ENCODE peak calls at places on chromosomes 13 and 19, in six cellular contexts. S is aorta, O is cardiac muscle cell, T is Peyer's patch, B is uterus, V is breast epithelium. N is an unnamed sample.

GRCh38 chr19:49506575-49507105 is 5.8 kb upstream of the FCGRT start:
- DNase-seq in S (peak), O (peak), T (peak), B (no peak), V (no peak), N (peak)

GRCh38 chr13:106145997-106146864 is 389.2 kb downstream of the EFNB2 start:
- DNase-seq in S (no peak), O (peak), T (peak), B (no peak), V (no peak), N (no peak)

GRCh38 chr13:21528616-21529015 is 69.5 kb upstream of the ZDHHC20 start:
- DNase-seq in S (no peak), O (no peak), T (no peak), B (no peak), V (no peak), N (no peak)

GRCh38 chr19:31174948-31175347 is 174.3 kb downstream of the TSHZ3 start:
- DNase-seq in S (peak), O (no peak), T (no peak), B (no peak), V (no peak), N (no peak)

GRCh38 chr19:55133639-55134444 is 15.2 kb downstream of the TNNT1 start:
- DNase-seq in S (no peak), O (no peak), T (no peak), B (no peak), V (no peak), N (no peak)

GRCh38 chr13:25951831-25952230 is 100.0 kb downstream of the SHISA2 start:
- DNase-seq in S (no peak), O (no peak), T (no peak), B (no peak), V (no peak), N (no peak)

GRCh38 chr19:35533822-35534521 is 716 bp downstream of the GAPDHS start:
- DNase-seq in S (peak), O (peak), T (peak), B (no peak), V (no peak), N (no peak)

GRCh38 chr13:109667754-109668360 is 118.5 kb downstream of the IRS2 start:
- DNase-seq in S (no peak), O (no peak), T (no peak), B (no peak), V (peak), N (no peak)

GRCh38 chr13:49063526-49063925 is 87.8 kb downstream of the FNDC3A start:
- DNase-seq in S (no peak), O (no peak), T (no peak), B (no peak), V (no peak), N (no peak)

GRCh38 chr13:110813646-110814624 is 100.4 kb downstream of the ING1 start:
- DNase-seq in S (no peak), O (no peak), T (no peak), B (no peak), V (no peak), N (no peak)

GRCh38 chr13:26557393-26558073 is at the start of gene WASF3:
- DNase-seq in S (peak), O (peak), T (peak), B (peak), V (peak), N (peak)

GRCh38 chr13:95834134-95834765 is 157.3 kb downstream of the DNAJC3 start:
- DNase-seq in S (peak), O (peak), T (peak), B (peak), V (peak), N (peak)

GRCh38 chr19:19613456-19613855 is 5.0 kb downstream of the PBX4 start:
- DNase-seq in S (no peak), O (no peak), T (no peak), B (no peak), V (no peak), N (no peak)

GRCh38 chr19:46692918-46693722 is 23.8 kb downstream of the PRKD2 start:
- DNase-seq in S (no peak), O (no peak), T (no peak), B (no peak), V (no peak), N (no peak)

GRCh38 chr19:7783991-7784421 is 21.0 kb downstream of the CLEC4M start:
- DNase-seq in S (no peak), O (no peak), T (no peak), B (no peak), V (no peak), N (no peak)

GRCh38 chr13:99442273-99442895 is 58.9 kb upstream of the TM9SF2 start:
- DNase-seq in S (no peak), O (peak), T (peak), B (no peak), V (no peak), N (no peak)

GRCh38 chr19:7152568-7152967 is 83.1 kb downstream of the ZNF557 start:
- DNase-seq in S (no peak), O (no peak), T (no peak), B (no peak), V (no peak), N (no peak)

GRCh38 chr19:674282-675151 is 1.7 kb upstream of the FSTL3 start:
- DNase-seq in S (no peak), O (no peak), T (no peak), B (no peak), V (no peak), N (peak)

GRCh38 chr19:27734496-27735220 is 1478.3 kb downstream of the UQCRFS1 start:
- DNase-seq in S (no peak), O (no peak), T (no peak), B (no peak), V (no peak), N (no peak)

GRCh38 chr19:20276011-20276738 is 109.2 kb downstream of the ZNF486 start:
- DNase-seq in S (no peak), O (no peak), T (no peak), B (no peak), V (no peak), N (no peak)

GRCh38 chr19:15631817-15632216 is 8.9 kb upstream of the CYP4F3 start:
- DNase-seq in S (no peak), O (no peak), T (no peak), B (no peak), V (no peak), N (no peak)

GRCh38 chr19:55697698-55698097 is 22.7 kb downstream of the EPN1 start:
- DNase-seq in S (no peak), O (no peak), T (peak), B (no peak), V (no peak), N (no peak)

GRCh38 chr19:21321996-21322395 is 7.2 kb downstream of the ZNF708 start:
- DNase-seq in S (no peak), O (peak), T (no peak), B (no peak), V (no peak), N (no peak)

GRCh38 chr13:31773538-31773937 is 34.2 kb downstream of the RXFP2 start:
- DNase-seq in S (no peak), O (no peak), T (no peak), B (no peak), V (no peak), N (no peak)

GRCh38 chr19:4186087-4186993 is 3.9 kb downstream of the ANKRD24 start:
- DNase-seq in S (peak), O (peak), T (peak), B (peak), V (no peak), N (peak)

GRCh38 chr13:23928985-23929384 is 31.7 kb upstream of the C1QTNF9B start:
- DNase-seq in S (no peak), O (no peak), T (no peak), B (no peak), V (no peak), N (no peak)

GRCh38 chr13:34217343-34218094 is 399.6 kb downstream of the RFC3 start:
- DNase-seq in S (no peak), O (no peak), T (no peak), B (no peak), V (no peak), N (no peak)

GRCh38 chr13:46321494-46322225 is 65.4 kb downstream of the RUBCNL start:
- DNase-seq in S (peak), O (peak), T (peak), B (peak), V (peak), N (no peak)

GRCh38 chr13:24997367-24997967 is 98.5 kb upstream of the PABPC3 start:
- DNase-seq in S (no peak), O (peak), T (no peak), B (no peak), V (no peak), N (no peak)

GRCh38 chr13:80070024-80070703 is 270.8 kb downstream of the SPRY2 start:
- DNase-seq in S (no peak), O (no peak), T (no peak), B (no peak), V (no peak), N (no peak)

GRCh38 chr13:87128006-87128405 is 543.2 kb upstream of the SLITRK5 start:
- DNase-seq in S (no peak), O (no peak), T (no peak), B (no peak), V (no peak), N (peak)

GRCh38 chr19:55206664-55207500 is 2.4 kb downstream of the PTPRH start:
- DNase-seq in S (peak), O (peak), T (peak), B (peak), V (peak), N (peak)

GRCh38 chr13:79481685-79482052 is 714 bp downstream of the NDFIP2 start:
- DNase-seq in S (no peak), O (no peak), T (peak), B (no peak), V (peak), N (no peak)

GRCh38 chr19:9847087-9847671 is 12.1 kb downstream of the PIN1 start:
- DNase-seq in S (peak), O (no peak), T (peak), B (peak), V (no peak), N (peak)

GRCh38 chr13:110319774-110320509 is 12.9 kb downstream of the COL4A2 start:
- DNase-seq in S (peak), O (no peak), T (no peak), B (no peak), V (peak), N (no peak)

GRCh38 chr19:45492627-45493470 is 4.0 kb downstream of the RTN2 start:
- DNase-seq in S (no peak), O (peak), T (peak), B (no peak), V (peak), N (no peak)
- H3K27ac ChIP-seq in S (no peak), O (peak), T (peak), B (peak), V (peak), N (no peak)

GRCh38 chr19:12993562-12993961 is 1.7 kb upstream of the NFIX start:
- DNase-seq in S (no peak), O (no peak), T (no peak), B (no peak), V (no peak), N (no peak)
- H3K27ac ChIP-seq in S (no peak), O (no peak), T (no peak), B (no peak), V (peak), N (no peak)

GRCh38 chr13:42048323-42048624 is 174 bp upstream of the DGKH start:
- DNase-seq in S (no peak), O (no peak), T (no peak), B (no peak), V (no peak), N (no peak)
- H3K27ac ChIP-seq in S (peak), O (peak), T (peak), B (peak), V (peak), N (peak)

GRCh38 chr13:73231456-73231855 is 172.7 kb downstream of the KLF5 start:
- DNase-seq in S (no peak), O (no peak), T (no peak), B (no peak), V (no peak), N (no peak)
- H3K27ac ChIP-seq in S (no peak), O (no peak), T (no peak), B (no peak), V (no peak), N (no peak)

GRCh38 chr19:53520163-53520546 is 17.8 kb upstream of the ZNF331 start:
- DNase-seq in S (no peak), O (no peak), T (no peak), B (peak), V (no peak), N (no peak)

GRCh38 chr19:53521373-53522202 is 16.4 kb upstream of the ZNF331 start:
- DNase-seq in S (peak), O (no peak), T (no peak), B (no peak), V (no peak), N (no peak)

GRCh38 chr19:53518716-53519115 is 19.2 kb upstream of the ZNF331 start:
- DNase-seq in S (no peak), O (no peak), T (no peak), B (no peak), V (no peak), N (no peak)

GRCh38 chr19:53519431-53519830 is 18.5 kb upstream of the ZNF331 start:
- DNase-seq in S (no peak), O (no peak), T (no peak), B (peak), V (no peak), N (no peak)

DNA sequence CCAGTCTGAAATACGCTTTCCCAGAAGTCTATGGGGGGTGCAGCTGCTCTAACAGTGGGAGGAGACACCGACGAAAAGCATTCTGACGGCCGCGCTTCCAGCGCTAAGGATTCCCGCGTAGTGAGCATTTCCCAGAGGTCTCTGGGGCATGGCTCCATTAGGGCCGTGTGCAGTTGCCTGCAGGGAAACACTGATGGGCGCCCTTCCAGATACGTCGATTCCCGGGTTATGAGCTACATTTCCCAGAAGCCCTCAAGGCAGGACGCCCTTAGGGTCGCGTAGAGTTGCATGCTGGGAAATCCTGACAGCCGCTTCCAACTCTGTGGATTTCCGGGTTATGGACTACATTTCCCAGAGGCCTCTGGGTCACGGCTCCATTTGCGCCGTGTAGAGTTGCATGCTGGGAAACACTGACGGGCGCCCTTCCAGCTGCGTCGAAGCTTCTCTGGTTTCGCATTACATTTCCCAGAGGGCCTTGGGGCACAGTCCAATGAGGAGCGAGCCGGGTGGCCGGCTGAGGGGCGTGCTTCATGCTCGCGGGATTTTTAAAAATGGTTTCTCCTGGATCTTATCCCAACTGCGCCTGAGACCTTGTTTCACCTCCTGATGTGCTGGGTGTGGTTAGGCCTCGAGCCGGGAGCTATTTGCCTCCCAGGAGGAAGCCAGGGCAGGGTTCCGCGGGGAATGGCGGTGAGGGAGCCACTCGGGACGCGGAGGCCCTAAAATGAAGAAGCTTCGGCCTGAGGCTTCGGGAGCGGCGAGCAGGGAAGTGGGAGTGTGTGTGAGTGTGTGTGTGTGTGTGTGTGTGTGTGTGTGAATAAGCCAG is 17.2 kb upstream of the ZNF331 start:
- DNase-seq in S (peak), O (peak), T (peak), B (peak), V (peak), N (peak)
- H3K27ac ChIP-seq in S (peak), O (peak), T (peak), B (peak), V (peak), N (peak)

GRCh38 chr19:58400638-58400915 is 5.1 kb downstream of the RNF225 start:
- DNase-seq in S (no peak), O (no peak), T (no peak), B (no peak), V (no peak), N (no peak)

GRCh38 chr19:58400916-58401824 is 5.7 kb downstream of the RNF225 start:
- DNase-seq in S (peak), O (peak), T (peak), B (peak), V (peak), N (peak)

GRCh38 chr19:58399903-58400637 is 4.6 kb downstream of the RNF225 start:
- DNase-seq in S (peak), O (no peak), T (no peak), B (no peak), V (no peak), N (no peak)

GRCh38 chr19:58398545-58398944 is 3.1 kb downstream of the RNF225 start:
- DNase-seq in S (no peak), O (no peak), T (no peak), B (no peak), V (no peak), N (no peak)

GRCh38 chr19:58401825-58402433 is 6.5 kb downstream of the RNF225 start:
- DNase-seq in S (no peak), O (no peak), T (peak), B (no peak), V (no peak), N (no peak)
- H3K27ac ChIP-seq in S (no peak), O (peak), T (peak), B (peak), V (peak), N (no peak)

N was measured in substantia nigra.